ENCODE peak calls at places on chromosomes 6 and 20, in eight cellular contexts. P, K, F, L, G, B, A and S are unnamed samples. For H3K4me1, the result is how much of the 10 kb centered on the place peaks cover.

GRCh38 chr6:150835620-150836019 is 29.9 kb upstream of the MTHFD1L start:
- DNase-seq in P (no peak), K (no peak), F (no peak), L (no peak), G (no peak), B (no peak), A (no peak), S (no peak)

GRCh38 chr6:158031445-158032353 is 50.0 kb downstream of the SYNJ2 start:
- DNase-seq in P (peak), K (peak), F (peak), L (no peak), G (no peak), B (no peak), A (no peak), S (peak)

GRCh38 chr6:45483021-45483420 is 105.3 kb upstream of the SUPT3H start:
- DNase-seq in P (no peak), K (peak), F (no peak), L (no peak), G (no peak), B (no peak), A (no peak), S (peak)

GRCh38 chr20:49868538-49868937 is 46.8 kb downstream of the SPATA2 start:
- DNase-seq in P (no peak), K (no peak), F (no peak), L (no peak), G (no peak), B (no peak), A (peak), S (no peak)

GRCh38 chr6:49826743-49827406 is 39.5 kb downstream of the CRISP1 start:
- DNase-seq in P (no peak), K (no peak), F (no peak), L (no peak), G (no peak), B (no peak), A (no peak), S (peak)

GRCh38 chr20:32358883-32359632 is 927 bp downstream of the ASXL1 start:
- DNase-seq in P (peak), K (peak), F (peak), L (peak), G (peak), B (peak), A (peak), S (peak)

GRCh38 chr6:109743739-109744138 is 52.6 kb downstream of the FIG4 start:
- DNase-seq in P (no peak), K (no peak), F (no peak), L (no peak), G (no peak), B (no peak), A (no peak), S (peak)

GRCh38 chr6:3227363-3228045 is at the start of gene TUBB2B:
- DNase-seq in P (peak), K (no peak), F (no peak), L (no peak), G (no peak), B (no peak), A (no peak), S (no peak)

GRCh38 chr6:12636336-12636735 is 80.2 kb upstream of the PHACTR1 start:
- DNase-seq in P (no peak), K (no peak), F (no peak), L (no peak), G (no peak), B (no peak), A (no peak), S (no peak)

GRCh38 chr20:46648903-46649649 is 2.2 kb downstream of the SLC13A3 start:
- DNase-seq in P (no peak), K (no peak), F (no peak), L (no peak), G (no peak), B (no peak), A (no peak), S (no peak)
- TF ChIP-seq CTCF in P (no peak), K (no peak), F (no peak), L (no peak), G (no peak), B (no peak), A (no peak), S (no peak)

GRCh38 chr20:21511485-21511849 is 2.4 kb downstream of the NKX2-2 start:
- DNase-seq in P (no peak), K (no peak), F (no peak), L (no peak), G (no peak), B (no peak), A (no peak), S (no peak)

GRCh38 chr20:21513881-21514540 is at the start of gene NKX2-2:
- DNase-seq in P (no peak), K (no peak), F (no peak), L (no peak), G (no peak), B (no peak), A (no peak), S (no peak)

GRCh38 chr20:21511850-21512633 is 1.8 kb downstream of the NKX2-2 start:
- DNase-seq in P (no peak), K (no peak), F (no peak), L (no peak), G (no peak), B (no peak), A (no peak), S (no peak)

GRCh38 chr20:21513181-21513663 is 642 bp downstream of the NKX2-2 start:
- DNase-seq in P (no peak), K (no peak), F (no peak), L (no peak), G (no peak), B (no peak), A (no peak), S (no peak)

GRCh38 chr20:21512634-21513180 is 1.2 kb downstream of the NKX2-2 start:
- DNase-seq in P (no peak), K (no peak), F (no peak), L (no peak), G (no peak), B (no peak), A (no peak), S (no peak)
- H3K4me1 ChIP-seq in P (half or more), K (half or more), F (half or more), L (under half), G (under half), B (half or more), A (half or more), S (under half)

GRCh38 chr6:119333707-119334295 is 15.8 kb downstream of the MAN1A1 start:
- DNase-seq in P (no peak), K (no peak), F (no peak), L (no peak), G (no peak), B (no peak), A (no peak), S (no peak)
- TF ChIP-seq CTCF in P (peak), K (peak), F (peak), L (peak), G (no peak), B (peak), A (peak), S (peak)

GRCh38 chr6:6721606-6722005 is 133.1 kb downstream of the LY86 start:
- DNase-seq in P (no peak), K (no peak), F (no peak), L (no peak), G (no peak), B (no peak), A (no peak), S (no peak)

GRCh38 chr6:6722195-6722594 is 133.7 kb downstream of the LY86 start:
- DNase-seq in P (no peak), K (no peak), F (no peak), L (no peak), G (no peak), B (no peak), A (no peak), S (no peak)

GRCh38 chr6:6723792-6724318 is 135.3 kb downstream of the LY86 start:
- DNase-seq in P (no peak), K (no peak), F (no peak), L (no peak), G (no peak), B (no peak), A (no peak), S (no peak)

GRCh38 chr6:6724319-6725119 is 136.0 kb downstream of the LY86 start:
- DNase-seq in P (peak), K (peak), F (peak), L (peak), G (no peak), B (peak), A (peak), S (peak)

GRCh38 chr6:6723316-6723715 is 134.8 kb downstream of the LY86 start:
- DNase-seq in P (no peak), K (no peak), F (no peak), L (no peak), G (no peak), B (no peak), A (no peak), S (no peak)
- H3K4me1 ChIP-seq in P (under half), K (under half), F (under half), L (under half), G (under half), B (under half), A (under half), S (under half)

DNA sequence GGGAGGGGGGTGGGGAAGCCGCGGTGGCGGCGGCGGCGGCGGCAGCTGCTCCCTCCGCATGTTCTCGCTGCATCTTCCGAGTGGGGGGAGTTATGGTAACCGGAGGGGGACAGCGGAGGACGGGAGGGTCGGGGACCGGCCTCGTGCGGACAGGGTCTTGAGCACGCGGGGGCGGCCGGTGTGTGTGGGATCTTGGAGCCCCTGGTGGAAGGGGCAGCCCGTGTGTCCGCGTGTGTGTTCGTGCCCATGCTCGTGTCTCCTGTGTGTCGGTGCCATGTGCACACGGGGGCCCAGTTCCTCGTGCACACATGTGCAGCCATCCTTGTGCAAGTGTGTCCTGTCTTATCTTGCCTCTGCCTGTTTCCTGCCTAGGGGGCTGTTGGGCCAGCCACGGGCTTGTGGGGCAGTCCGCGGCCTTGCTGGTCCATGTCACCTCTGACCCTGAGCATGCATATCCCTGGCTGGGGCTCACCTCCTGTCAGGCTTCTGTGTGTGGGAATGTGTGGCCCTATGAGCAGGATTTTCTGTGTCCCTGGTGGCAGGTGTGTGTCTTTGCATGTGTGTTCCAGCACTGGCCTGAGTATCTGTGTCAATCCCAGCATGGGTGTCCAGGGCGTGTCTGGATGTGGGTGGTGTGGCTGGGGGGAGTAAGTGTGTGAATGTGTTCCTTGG is 8.5 kb downstream of the SYNGAP1 start:
- DNase-seq in P (no peak), K (no peak), F (no peak), L (peak), G (no peak), B (no peak), A (peak), S (no peak)
- TF ChIP-seq CTCF in P (peak), K (peak), F (peak), L (no peak), G (peak), B (no peak), A (peak), S (peak)

GRCh38 chr6:38270367-38270766 is 369.4 kb downstream of the BTBD9 start:
- DNase-seq in P (no peak), K (no peak), F (no peak), L (no peak), G (no peak), B (no peak), A (no peak), S (peak)

GRCh38 chr6:38268342-38268741 is 371.4 kb downstream of the BTBD9 start:
- DNase-seq in P (no peak), K (no peak), F (no peak), L (no peak), G (no peak), B (no peak), A (no peak), S (no peak)

GRCh38 chr6:38264605-38265004 is 375.1 kb downstream of the BTBD9 start:
- DNase-seq in P (no peak), K (no peak), F (no peak), L (peak), G (no peak), B (no peak), A (no peak), S (no peak)

GRCh38 chr6:38269773-38270172 is 370.0 kb downstream of the BTBD9 start:
- DNase-seq in P (no peak), K (no peak), F (no peak), L (no peak), G (no peak), B (no peak), A (no peak), S (no peak)

DNA sequence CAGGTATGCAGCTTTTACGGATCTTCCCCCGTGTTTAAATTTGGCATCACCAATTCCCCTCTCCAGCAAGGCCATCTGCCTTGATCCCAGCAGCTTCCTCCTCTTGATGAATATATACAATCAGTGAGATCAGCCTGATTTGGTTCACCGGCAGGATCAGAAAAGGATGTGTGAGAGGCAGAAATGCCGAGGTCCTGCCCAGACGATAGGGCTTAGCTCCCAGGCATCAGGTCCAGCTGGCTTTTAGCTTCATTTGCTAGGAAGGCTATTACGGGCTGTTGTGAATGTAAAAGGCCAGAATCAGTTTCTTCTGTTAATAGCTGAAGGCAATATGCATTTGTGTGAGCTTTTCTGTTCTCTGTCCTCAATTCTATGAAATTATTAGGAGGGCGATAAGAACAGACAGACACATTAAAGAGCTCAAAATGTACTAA is 372.8 kb downstream of the BTBD9 start:
- DNase-seq in P (no peak), K (no peak), F (no peak), L (no peak), G (no peak), B (no peak), A (no peak), S (no peak)
- H3K4me1 ChIP-seq in P (under half), K (under half), F (under half), L (under half), G (under half), B (under half), A (under half), S (under half)

DNA sequence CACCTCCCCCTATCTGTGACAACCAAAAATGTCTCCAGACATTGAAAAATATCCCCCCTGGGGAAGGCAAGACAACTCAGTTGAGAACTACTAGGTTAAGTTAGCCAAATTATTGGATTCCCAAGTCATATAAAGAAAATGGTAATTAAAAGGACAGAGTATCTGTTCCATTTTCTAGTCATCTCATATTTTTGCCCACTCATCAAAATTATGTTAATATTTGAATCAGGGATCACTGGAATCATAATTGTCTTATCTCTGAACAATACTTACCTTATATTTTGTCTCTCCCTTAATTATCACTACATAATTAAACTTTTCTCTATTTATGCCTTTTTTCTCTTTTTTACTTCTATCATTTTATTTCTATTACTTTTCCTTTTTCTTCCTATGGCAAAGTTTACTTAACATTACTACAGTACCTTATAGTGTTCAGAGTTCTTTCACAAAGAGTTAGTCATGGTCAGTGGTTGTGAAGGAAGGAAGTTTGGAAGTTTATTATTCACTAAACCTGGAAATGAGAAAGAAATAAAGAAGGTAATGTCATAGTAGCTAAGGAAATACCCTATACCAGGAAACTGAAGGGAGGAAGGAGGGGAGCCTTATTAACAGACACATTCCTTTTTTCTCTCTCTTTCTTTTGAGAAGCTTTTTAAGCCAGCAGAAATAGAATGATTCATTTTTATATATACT is 333.0 kb downstream of the COL12A1 start:
- DNase-seq in P (no peak), K (no peak), F (no peak), L (no peak), G (no peak), B (no peak), A (no peak), S (no peak)
- TF ChIP-seq CTCF in P (no peak), K (no peak), F (no peak), L (no peak), G (no peak), B (no peak), A (no peak), S (no peak)

GRCh38 chr6:5504078-5504477 is 242.8 kb downstream of the FARS2 start:
- DNase-seq in P (no peak), K (no peak), F (no peak), L (no peak), G (no peak), B (no peak), A (no peak), S (no peak)
- H3K4me1 ChIP-seq in P (under half), K (under half), F (under half), L (under half), G (under half), B (under half), A (under half), S (under half)

DNA sequence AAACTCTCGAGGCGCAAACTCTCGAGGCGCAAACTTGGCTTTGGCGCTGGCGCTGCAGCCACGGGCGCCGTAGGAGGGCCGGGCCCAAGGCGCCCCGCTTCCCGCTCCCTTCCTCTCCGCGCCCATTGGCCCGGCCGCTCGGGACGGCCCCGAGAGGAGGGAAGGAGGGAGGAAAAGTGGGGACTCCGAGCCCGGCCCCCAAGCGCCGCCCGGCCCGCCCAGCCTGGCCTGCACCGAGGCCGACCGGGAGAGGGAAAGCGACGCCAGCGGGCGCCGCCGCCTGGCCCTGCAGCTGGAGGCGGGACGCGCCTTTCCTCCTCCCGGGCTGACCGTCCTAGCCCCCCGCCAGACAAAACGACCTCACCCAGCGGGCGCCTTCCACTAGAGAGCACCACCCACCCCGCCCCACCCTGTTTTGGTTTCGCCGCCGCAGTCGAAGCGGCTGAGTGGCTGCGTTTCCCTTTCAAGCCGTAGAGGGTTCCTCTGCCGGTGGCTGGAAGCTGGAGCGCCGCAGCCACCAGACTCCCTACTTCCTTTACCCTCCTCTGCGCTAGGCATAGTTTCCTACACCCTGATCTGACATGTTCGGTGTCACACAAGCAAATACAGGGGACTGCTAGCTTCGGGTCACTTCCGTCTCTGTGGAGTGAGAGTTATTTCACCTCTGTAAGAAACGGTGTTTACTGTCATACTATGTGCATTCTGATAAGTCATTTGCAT is at the start of gene MBOAT1:
- DNase-seq in P (peak), K (peak), F (peak), L (peak), G (peak), B (peak), A (peak), S (peak)
- TF ChIP-seq CTCF in P (no peak), K (peak), F (no peak), L (peak), G (no peak), B (peak), A (no peak), S (peak)